ENCODE peak calls at places on chromosome 17, in four cellular contexts. One of them, this sample, is unnamed.

GRCh38 chr17:77609553-77610517 is 348.7 kb upstream of the TNRC6C start:
- DNase-seq in K562: no peak
- DNase-seq in HepG2: peak
- DNase-seq in GM12878: peak
- DNase-seq in this sample: peak

GRCh38 chr17:74515941-74516340 is 15.3 kb downstream of the CD300LB start:
- DNase-seq in K562: no peak
- DNase-seq in HepG2: no peak
- DNase-seq in GM12878: no peak
- DNase-seq in this sample: no peak

GRCh38 chr17:59431606-59432005 is 100.2 kb downstream of the YPEL2 start:
- DNase-seq in K562: no peak
- DNase-seq in HepG2: no peak
- DNase-seq in GM12878: no peak
- DNase-seq in this sample: no peak

GRCh38 chr17:63189930-63190329 is 223.9 kb downstream of the TANC2 start:
- DNase-seq in K562: no peak
- DNase-seq in HepG2: no peak
- DNase-seq in GM12878: no peak
- DNase-seq in this sample: no peak

GRCh38 chr17:5591966-5592365 is 7.7 kb upstream of the NLRP1 start:
- DNase-seq in K562: no peak
- DNase-seq in HepG2: no peak
- DNase-seq in GM12878: no peak
- DNase-seq in this sample: no peak

GRCh38 chr17:10141436-10141835 is 57.0 kb downstream of the GAS7 start:
- DNase-seq in K562: no peak
- DNase-seq in HepG2: no peak
- DNase-seq in GM12878: no peak
- DNase-seq in this sample: no peak

GRCh38 chr17:44976198-44976597 is 8.1 kb upstream of the C1QL1 start:
- DNase-seq in K562: no peak
- DNase-seq in HepG2: no peak
- DNase-seq in GM12878: no peak
- DNase-seq in this sample: no peak

GRCh38 chr17:65690626-65691310 is 129.3 kb upstream of the AXIN2 start:
- DNase-seq in K562: no peak
- DNase-seq in HepG2: peak
- DNase-seq in GM12878: no peak
- DNase-seq in this sample: no peak

GRCh38 chr17:42180411-42180921 is 476 bp downstream of the KCNH4 start:
- DNase-seq in K562: no peak
- DNase-seq in HepG2: no peak
- DNase-seq in GM12878: no peak
- DNase-seq in this sample: no peak

GRCh38 chr17:60392845-60393702 is 1.1 kb upstream of the USP32 start:
- DNase-seq in K562: no peak
- DNase-seq in HepG2: peak
- DNase-seq in GM12878: peak
- DNase-seq in this sample: no peak

GRCh38 chr17:3004925-3005324 is 58.5 kb downstream of the OR1D5 start:
- DNase-seq in K562: no peak
- DNase-seq in HepG2: no peak
- DNase-seq in GM12878: no peak
- DNase-seq in this sample: no peak

GRCh38 chr17:19275457-19276082 is 38.4 kb downstream of the EPN2 start:
- DNase-seq in K562: no peak
- DNase-seq in HepG2: no peak
- DNase-seq in GM12878: no peak
- DNase-seq in this sample: no peak

GRCh38 chr17:41480581-41480980 is 370 bp downstream of the KRT35 start:
- DNase-seq in K562: no peak
- DNase-seq in HepG2: no peak
- DNase-seq in GM12878: no peak
- DNase-seq in this sample: no peak

GRCh38 chr17:37828313-37829124 is 83.7 kb upstream of the HNF1B start:
- DNase-seq in K562: peak
- DNase-seq in HepG2: no peak
- DNase-seq in GM12878: no peak
- DNase-seq in this sample: no peak

GRCh38 chr17:63024201-63024600 is 58.2 kb downstream of the TANC2 start:
- DNase-seq in K562: no peak
- DNase-seq in HepG2: no peak
- DNase-seq in GM12878: no peak
- DNase-seq in this sample: no peak

GRCh38 chr17:4480929-4481898 is 17.5 kb upstream of the SPNS2 start:
- DNase-seq in K562: no peak
- DNase-seq in HepG2: no peak
- DNase-seq in GM12878: no peak
- DNase-seq in this sample: no peak

GRCh38 chr17:61743766-61744165 is 119.6 kb downstream of the BRIP1 start:
- DNase-seq in K562: no peak
- DNase-seq in HepG2: no peak
- DNase-seq in GM12878: no peak
- DNase-seq in this sample: no peak

GRCh38 chr17:7634384-7634783 is 4.4 kb downstream of the SHBG start:
- DNase-seq in K562: peak
- DNase-seq in HepG2: no peak
- DNase-seq in GM12878: no peak
- DNase-seq in this sample: no peak

GRCh38 chr17:45184144-45184543 is 22.5 kb downstream of the HEXIM2 start:
- DNase-seq in K562: no peak
- DNase-seq in HepG2: no peak
- DNase-seq in GM12878: no peak
- DNase-seq in this sample: no peak

GRCh38 chr17:64147110-64148016 is 17.4 kb upstream of the ERN1 start:
- DNase-seq in K562: no peak
- DNase-seq in HepG2: peak
- DNase-seq in GM12878: no peak
- DNase-seq in this sample: no peak

GRCh38 chr17:67588326-67588725 is 129.4 kb upstream of the NOL11 start:
- DNase-seq in K562: no peak
- DNase-seq in HepG2: no peak
- DNase-seq in GM12878: no peak
- DNase-seq in this sample: no peak

GRCh38 chr17:39757931-39758873 is 20.5 kb downstream of the GRB7 start:
- DNase-seq in K562: no peak
- DNase-seq in HepG2: no peak
- DNase-seq in GM12878: peak
- DNase-seq in this sample: no peak

GRCh38 chr17:15119928-15120327 is 145.2 kb downstream of the PMP22 start:
- DNase-seq in K562: no peak
- DNase-seq in HepG2: no peak
- DNase-seq in GM12878: no peak
- DNase-seq in this sample: no peak

GRCh38 chr17:15124746-15125145 is 140.4 kb downstream of the PMP22 start:
- DNase-seq in K562: no peak
- DNase-seq in HepG2: no peak
- DNase-seq in GM12878: no peak
- DNase-seq in this sample: no peak

GRCh38 chr17:15121426-15121825 is 143.7 kb downstream of the PMP22 start:
- DNase-seq in K562: no peak
- DNase-seq in HepG2: no peak
- DNase-seq in GM12878: no peak
- DNase-seq in this sample: no peak

GRCh38 chr17:15123593-15124590 is 141.2 kb downstream of the PMP22 start:
- DNase-seq in K562: no peak
- DNase-seq in HepG2: no peak
- DNase-seq in GM12878: no peak
- DNase-seq in this sample: no peak

DNA sequence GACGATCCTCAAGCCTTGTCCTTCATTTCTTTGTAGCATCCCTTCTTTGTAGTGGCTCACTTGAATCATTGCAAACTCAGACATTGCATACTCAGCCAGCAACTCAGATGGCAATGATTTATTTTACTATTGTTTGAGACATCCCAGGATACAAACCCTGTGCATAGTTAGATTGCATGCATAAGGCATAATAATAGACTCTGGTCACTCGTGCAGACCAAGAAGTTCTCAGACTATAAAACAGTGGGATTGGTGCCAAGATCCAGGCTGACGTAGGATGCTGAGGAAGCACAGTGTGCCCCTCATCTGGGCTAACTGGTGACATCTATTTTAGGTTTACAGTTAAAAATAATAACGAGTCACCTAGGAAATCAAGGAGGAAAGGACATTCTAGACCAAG is 142.3 kb downstream of the PMP22 start:
- DNase-seq in K562: no peak
- DNase-seq in HepG2: no peak
- DNase-seq in GM12878: no peak
- DNase-seq in this sample: no peak
- TF ChIP-seq HDAC6 in K562: no peak
- TF ChIP-seq HDAC6 in HepG2: no peak
- TF ChIP-seq HDAC6 in GM12878: no peak
- TF ChIP-seq HDAC6 in this sample: no peak

GRCh38 chr17:17769869-17770361 is 66.9 kb downstream of the SREBF1 start:
- DNase-seq in K562: no peak
- DNase-seq in HepG2: no peak
- DNase-seq in GM12878: no peak
- DNase-seq in this sample: no peak

GRCh38 chr17:17770371-17771059 is 66.3 kb downstream of the SREBF1 start:
- DNase-seq in K562: no peak
- DNase-seq in HepG2: no peak
- DNase-seq in GM12878: no peak
- DNase-seq in this sample: no peak

GRCh38 chr17:17767096-17767470 is 69.7 kb downstream of the SREBF1 start:
- DNase-seq in K562: no peak
- DNase-seq in HepG2: no peak
- DNase-seq in GM12878: no peak
- DNase-seq in this sample: no peak

GRCh38 chr17:17767497-17768286 is 69.1 kb downstream of the SREBF1 start:
- DNase-seq in K562: no peak
- DNase-seq in HepG2: no peak
- DNase-seq in GM12878: no peak
- DNase-seq in this sample: no peak

GRCh38 chr17:17768415-17769088 is 68.2 kb downstream of the SREBF1 start:
- DNase-seq in K562: no peak
- DNase-seq in HepG2: no peak
- DNase-seq in GM12878: no peak
- DNase-seq in this sample: no peak
- TF ChIP-seq HDAC6 in K562: no peak
- TF ChIP-seq HDAC6 in HepG2: no peak
- TF ChIP-seq HDAC6 in GM12878: no peak
- TF ChIP-seq HDAC6 in this sample: no peak

GRCh38 chr17:27631409-27631755 is 394 bp downstream of the LGALS9 start:
- DNase-seq in K562: no peak
- DNase-seq in HepG2: no peak
- DNase-seq in GM12878: no peak
- DNase-seq in this sample: no peak
- TF ChIP-seq HDAC6 in K562: no peak
- TF ChIP-seq HDAC6 in HepG2: no peak
- TF ChIP-seq HDAC6 in GM12878: no peak
- TF ChIP-seq HDAC6 in this sample: no peak

DNA sequence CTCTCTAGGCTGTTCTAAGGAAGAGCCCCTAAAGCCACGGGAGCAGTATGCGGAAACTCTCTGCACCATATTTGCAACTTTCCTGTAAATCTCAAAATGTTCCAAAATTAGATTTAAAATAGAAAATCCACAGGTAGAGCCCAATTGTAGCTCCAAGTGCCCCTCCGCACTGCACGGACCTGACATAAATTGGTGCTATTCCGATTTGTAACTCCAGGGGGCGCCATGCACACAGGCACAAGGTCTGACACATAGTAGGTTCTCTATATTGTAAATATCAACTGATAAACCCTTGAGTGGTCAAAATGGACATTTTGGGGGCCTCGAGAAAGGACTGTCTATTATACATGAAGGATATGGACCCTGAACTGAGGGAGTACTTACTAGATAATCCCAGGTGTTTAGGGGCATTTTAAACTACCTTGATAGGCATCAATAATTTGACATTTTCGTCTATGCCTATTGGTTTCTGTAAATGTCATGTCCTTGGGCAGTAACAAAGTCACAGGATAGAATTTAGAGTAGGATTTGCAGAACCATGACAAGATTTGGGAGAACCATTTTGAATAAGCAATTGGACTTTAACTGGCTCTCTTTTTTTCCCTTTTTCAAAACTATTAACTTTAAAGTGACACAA is 36.6 kb upstream of the TMEM132E start:
- DNase-seq in K562: peak
- DNase-seq in HepG2: no peak
- DNase-seq in GM12878: no peak
- DNase-seq in this sample: peak
- TF ChIP-seq HDAC6 in K562: no peak
- TF ChIP-seq HDAC6 in HepG2: no peak
- TF ChIP-seq HDAC6 in GM12878: no peak
- TF ChIP-seq HDAC6 in this sample: no peak

This sample was measured in H1.